ENCODE peak calls at places on chromosomes 3 and 15, in five cellular contexts. G is lower lobe of right lung, M is thoracic aorta, Q is H9, Z is AG04449. E is an unnamed sample.

GRCh38 chr3:141373232-141373631 is 4.9 kb downstream of the ZBTB38 start:
- DNase-seq in Q (no peak), G (no peak), Z (no peak), M (no peak), E (no peak)

GRCh38 chr3:173584093-173584833 is 186.7 kb downstream of the NLGN1 start:
- DNase-seq in M (no peak), G (no peak), Z (no peak), Q (peak), E (no peak)

GRCh38 chr3:100448079-100448478 is 44.3 kb upstream of the TMEM45A start:
- DNase-seq in Z (no peak), Q (no peak), G (no peak), M (no peak), E (no peak)

GRCh38 chr3:64109438-64109837 is 86.1 kb upstream of the PSMD6 start:
- DNase-seq in M (no peak), Z (no peak), G (no peak), Q (peak), E (no peak)

GRCh38 chr3:22372292-22372949 is 621.4 kb upstream of the ZNF385D start:
- DNase-seq in Q (peak), G (peak), M (no peak), Z (no peak), E (no peak)

GRCh38 chr3:30904986-30905385 is 10.5 kb upstream of the GADL1 start:
- DNase-seq in M (no peak), Z (no peak), Q (no peak), G (no peak), E (no peak)

GRCh38 chr15:22262613-22263020 is 182.3 kb downstream of the OR4M2 start:
- DNase-seq in Q (no peak), M (no peak), Z (no peak), G (peak), E (peak)

GRCh38 chr3:185200639-185201038 is 47.8 kb upstream of the C3orf70 start:
- DNase-seq in Q (no peak), G (no peak), Z (no peak), M (no peak), E (no peak)

GRCh38 chr15:64901914-64902313 is 9.8 kb upstream of the ANKDD1A start:
- DNase-seq in G (no peak), Z (no peak), M (no peak), Q (no peak), E (no peak)

GRCh38 chr3:30305021-30305420 is 301.4 kb upstream of the TGFBR2 start:
- DNase-seq in M (no peak), G (no peak), Z (no peak), Q (no peak), E (no peak)

GRCh38 chr3:5347486-5347885 is 160.0 kb downstream of the EDEM1 start:
- DNase-seq in Z (no peak), G (no peak), M (no peak), Q (no peak), E (no peak)

GRCh38 chr15:26866298-26867198 is at the start of gene GABRA5:
- DNase-seq in Z (no peak), Q (peak), M (no peak), G (no peak), E (no peak)

GRCh38 chr15:42719051-42719450 is 17.9 kb downstream of the CDAN1 start:
- DNase-seq in Z (no peak), G (no peak), M (no peak), Q (no peak), E (no peak)

GRCh38 chr3:142853270-142854163 is 35.4 kb downstream of the PCOLCE2 start:
- DNase-seq in G (no peak), M (no peak), Z (no peak), Q (no peak), E (no peak)

GRCh38 chr3:27312044-27312668 is 57.0 kb downstream of the NEK10 start:
- DNase-seq in M (no peak), Z (peak), G (no peak), Q (no peak), E (no peak)

GRCh38 chr15:29086001-29086400 is 183.6 kb downstream of the NSMCE3 start:
- DNase-seq in Z (no peak), Q (no peak), M (no peak), G (no peak), E (no peak)

GRCh38 chr3:125219261-125219701 is 6.7 kb upstream of the SLC12A8 start:
- DNase-seq in M (no peak), Z (no peak), G (no peak), Q (no peak), E (no peak)

GRCh38 chr3:10292505-10293419 is at the start of gene GHRL:
- DNase-seq in M (no peak), Z (no peak), G (peak), Q (no peak), E (no peak)

GRCh38 chr15:68412218-68412617 is 19.7 kb downstream of the ITGA11 start:
- DNase-seq in Q (peak), Z (no peak), M (no peak), G (no peak), E (peak)

GRCh38 chr3:46496745-46497555 is 826 bp upstream of the RTP3 start:
- DNase-seq in G (no peak), Z (no peak), M (no peak), Q (peak), E (no peak)

GRCh38 chr3:56856686-56857577 is 55.2 kb upstream of the ARHGEF3 start:
- DNase-seq in Z (no peak), G (no peak), Q (no peak), M (no peak), E (no peak)

GRCh38 chr15:33126559-33127290 is 67.8 kb downstream of the FMN1 start:
- DNase-seq in Q (no peak), G (peak), Z (peak), M (peak), E (peak)

GRCh38 chr15:62637498-62637897 is 405.0 kb upstream of the TPM1 start:
- DNase-seq in G (no peak), Z (no peak), Q (no peak), M (no peak), E (no peak)

GRCh38 chr3:134918448-134918847 is 123.4 kb downstream of the EPHB1 start:
- DNase-seq in Z (no peak), G (no peak), M (no peak), Q (no peak), E (no peak)

GRCh38 chr3:143644370-143645089 is 203.7 kb downstream of the SLC9A9 start:
- DNase-seq in M (no peak), Q (peak), Z (peak), G (peak), E (no peak)

GRCh38 chr15:79089890-79090486 is 592 bp downstream of the RASGRF1 start:
- DNase-seq in M (no peak), G (no peak), Z (no peak), Q (peak), E (no peak)

GRCh38 chr3:123283074-123283473 is 81.3 kb downstream of the SEC22A start:
- DNase-seq in Q (no peak), Z (no peak), M (no peak), G (no peak), E (no peak)

GRCh38 chr3:9308298-9308990 is 54.4 kb upstream of the THUMPD3 start:
- DNase-seq in G (no peak), Z (no peak), Q (no peak), M (no peak), E (no peak)

GRCh38 chr3:100256724-100257123 is 4.1 kb upstream of the TBC1D23 start:
- DNase-seq in G (no peak), Z (no peak), M (no peak), Q (no peak), E (no peak)

DNA sequence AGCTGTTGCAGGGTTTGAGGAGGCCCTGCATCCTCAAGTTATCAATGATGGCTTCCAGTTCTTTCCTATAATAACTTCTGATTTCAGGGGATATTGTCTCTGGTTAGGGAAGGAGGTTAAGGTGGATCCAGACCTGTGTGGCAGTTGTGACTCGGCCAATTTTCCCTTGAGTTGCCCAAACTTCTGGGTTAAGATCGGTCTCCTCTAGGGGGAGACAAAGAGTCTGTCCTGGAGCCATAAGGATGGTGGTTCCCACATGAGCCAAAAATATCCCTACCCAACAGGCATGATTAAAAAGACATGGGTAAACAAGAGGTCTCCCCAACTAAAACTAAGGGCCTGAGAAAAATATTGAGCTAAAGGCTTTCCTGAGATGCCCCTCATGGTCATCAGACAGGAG is 227.5 kb upstream of the MDFIC2 start:
- DNase-seq in Q (no peak), M (no peak), Z (no peak), G (no peak), E (no peak)
- TF ChIP-seq CTCF in Q (peak), M (no peak), Z (no peak), G (no peak), E (no peak)

GRCh38 chr3:71302604-71303003 is 280.9 kb downstream of the FOXP1 start:
- DNase-seq in Z (no peak), M (no peak), Q (no peak), G (no peak), E (no peak)

GRCh38 chr3:71301001-71301400 is 282.5 kb downstream of the FOXP1 start:
- DNase-seq in Z (no peak), Q (no peak), M (no peak), G (no peak), E (no peak)

GRCh38 chr3:71303627-71304260 is 279.8 kb downstream of the FOXP1 start:
- DNase-seq in Z (no peak), M (no peak), Q (no peak), G (no peak), E (no peak)

GRCh38 chr3:71294919-71295318 is 288.6 kb downstream of the FOXP1 start:
- DNase-seq in M (no peak), Q (no peak), Z (no peak), G (no peak), E (no peak)

DNA sequence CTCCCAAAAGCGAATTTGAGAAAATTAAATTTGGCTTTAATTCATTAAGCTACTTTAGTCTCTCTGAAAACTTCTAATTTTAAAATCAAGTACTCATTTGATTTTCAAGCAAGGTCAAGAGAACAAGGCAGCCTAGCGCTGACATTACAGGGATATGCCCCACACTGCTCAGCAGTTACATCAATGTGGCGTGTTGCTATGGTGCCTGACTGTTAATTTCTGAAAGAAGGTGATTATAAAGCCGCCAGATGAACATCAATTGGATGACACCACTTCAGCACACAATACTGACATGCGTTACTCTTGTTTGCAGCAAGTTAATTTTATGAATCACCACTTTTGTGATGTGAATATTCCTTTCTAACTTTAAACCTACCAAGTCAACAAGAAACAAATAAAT is 284.4 kb downstream of the FOXP1 start:
- DNase-seq in M (no peak), Z (no peak), G (no peak), Q (no peak), E (no peak)
- TF ChIP-seq CTCF in M (no peak), Z (no peak), G (no peak), Q (no peak), E (no peak)

GRCh38 chr3:52171577-52172261 is 17.5 kb upstream of the POC1A start:
- DNase-seq in Z (peak), G (peak), Q (no peak), M (no peak), E (no peak)
- TF ChIP-seq CTCF in Z (no peak), G (no peak), Q (no peak), M (no peak), E (no peak)

DNA sequence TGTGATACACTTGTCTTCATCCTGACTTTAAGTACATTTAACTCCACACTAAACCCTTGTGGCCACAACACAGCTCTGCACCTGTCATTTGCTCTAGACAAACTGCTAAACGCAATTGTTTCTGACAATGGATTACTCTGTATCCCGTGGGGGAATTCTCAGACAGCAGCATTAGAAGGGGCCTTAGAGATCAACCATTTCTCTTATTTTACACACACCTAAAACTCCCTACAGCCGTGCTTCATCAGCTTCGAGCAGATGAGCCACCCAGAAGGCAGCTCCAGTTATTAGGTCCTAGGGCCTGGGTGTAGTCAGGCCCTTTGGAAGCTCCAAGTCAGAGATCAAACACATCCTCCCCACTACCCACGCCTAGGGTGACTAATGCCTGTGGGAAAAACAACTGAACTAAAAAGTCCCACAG is 1.3 kb upstream of the IL12A start:
- DNase-seq in G (no peak), M (no peak), Z (no peak), Q (no peak), E (no peak)
- TF ChIP-seq CTCF in G (no peak), M (no peak), Z (no peak), Q (peak), E (no peak)

GRCh38 chr15:40807028-40807887 is at the start of the genes DNAJC17 and ZFYVE19:
- DNase-seq in Z (peak), M (peak), Q (peak), G (peak), E (peak)
- TF ChIP-seq CTCF in Z (peak), M (peak), Q (peak), G (peak), E (no peak)

DNA sequence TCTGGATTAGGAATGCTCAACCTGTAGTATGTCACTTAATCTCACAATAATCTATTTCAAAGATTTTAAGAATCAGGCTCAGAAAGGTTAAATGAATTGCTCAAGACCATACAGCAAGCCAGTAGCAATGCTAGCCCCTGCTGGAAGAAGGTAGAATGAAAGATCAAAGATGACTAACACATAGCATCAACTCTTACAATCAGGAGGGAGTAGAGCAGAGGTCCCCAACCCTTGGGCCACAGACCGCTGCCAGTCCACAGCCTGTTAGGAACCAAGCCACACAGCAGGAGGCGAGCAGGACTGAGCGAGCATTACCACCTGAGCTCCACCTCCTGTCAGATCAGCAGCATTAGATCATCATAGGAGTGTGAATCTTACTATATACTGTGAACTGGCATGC is 15.5 kb upstream of the GATM start:
- DNase-seq in Z (no peak), G (no peak), M (no peak), Q (peak), E (no peak)
- TF ChIP-seq CTCF in Z (peak), G (no peak), M (no peak), Q (peak), E (no peak)

E was measured in natural killer cell.